ENCODE peak calls at places on chromosomes 1 and 21, in six cellular contexts. F is transverse colon, U is ovary, A is K562, H is upper lobe of left lung, M is stomach. G is an unnamed sample.

GRCh38 chr1:41827991-41828570 is 90.6 kb downstream of the HIVEP3 start:
- DNase-seq in H (no peak), U (no peak), F (no peak), M (no peak), A (no peak), G (no peak)

GRCh38 chr1:30642391-30643120 is 80.8 kb downstream of the MATN1 start:
- DNase-seq in M (no peak), F (no peak), A (no peak), U (no peak), H (no peak), G (no peak)

GRCh38 chr21:40863839-40864238 is 16.9 kb upstream of the DSCAM start:
- DNase-seq in A (no peak), H (peak; percentile 75), U (no peak), F (no peak), M (no peak), G (no peak)

GRCh38 chr1:109282952-109283747 is at the start of gene PSRC1:
- DNase-seq in H (peak; percentile 98), F (peak; percentile 97), M (peak; percentile 97), U (peak; percentile 96), A (peak; percentile 100), G (peak; percentile 98)

GRCh38 chr1:213231795-213232231 is 180.8 kb downstream of the RPS6KC1 start:
- DNase-seq in M (no peak), H (no peak), A (no peak), F (no peak), U (no peak), G (no peak)

GRCh38 chr1:227808566-227808965 is 6.9 kb upstream of the PRSS38 start:
- DNase-seq in M (no peak), A (no peak), U (no peak), H (no peak), F (no peak), G (no peak)

GRCh38 chr1:18922319-18922726 is 20.0 kb upstream of the ALDH4A1 start:
- DNase-seq in M (peak; percentile 69), A (no peak), H (peak; percentile 86), F (peak; percentile 70), U (peak; percentile 90), G (peak; percentile 83)

GRCh38 chr1:166379447-166379846 is 212.6 kb upstream of the FAM78B start:
- DNase-seq in F (no peak), H (no peak), A (peak; percentile 15), M (no peak), U (no peak), G (no peak)

GRCh38 chr1:63746129-63746864 is 27.5 kb upstream of the ROR1 start:
- DNase-seq in A (no peak), U (no peak), H (no peak), F (no peak), M (no peak), G (no peak)

GRCh38 chr1:245380790-245381535 is 226.2 kb downstream of the KIF26B start:
- DNase-seq in A (peak; percentile 27), F (no peak), U (no peak), M (no peak), H (no peak), G (no peak)

GRCh38 chr1:214438059-214438458 is 113.3 kb downstream of the PTPN14 start:
- DNase-seq in F (no peak), H (no peak), A (peak; percentile 14), M (no peak), U (no peak), G (no peak)

GRCh38 chr1:21579788-21580187 is 70.6 kb downstream of the ALPL start:
- DNase-seq in U (no peak), H (no peak), A (no peak), M (no peak), F (no peak), G (no peak)

GRCh38 chr1:84869750-84870149 is 23.3 kb downstream of the LPAR3 start:
- DNase-seq in H (no peak), A (no peak), U (no peak), F (no peak), M (no peak), G (no peak)

GRCh38 chr1:70459502-70460225 is 48.6 kb downstream of the CTH start:
- DNase-seq in U (no peak), A (peak; percentile 31), M (no peak), F (no peak), H (no peak), G (no peak)

GRCh38 chr1:53328009-53328489 is at the start of gene LRP8:
- DNase-seq in U (peak; percentile 72), H (peak; percentile 68), A (peak; percentile 92), F (peak; percentile 76), M (peak; percentile 73), G (peak; percentile 30)

GRCh38 chr1:32249831-32250525 is 1.1 kb upstream of the LCK start:
- DNase-seq in F (peak; percentile 79), U (peak; percentile 34), A (peak; percentile 56), H (peak; percentile 64), M (peak; percentile 52), G (peak; percentile 31)

GRCh38 chr21:42905195-42905594 is 12.1 kb downstream of the NDUFV3 start:
- DNase-seq in H (no peak), A (no peak), U (no peak), M (no peak), F (no peak), G (no peak)

GRCh38 chr1:73593379-73593778 is 604.6 kb downstream of the LRRIQ3 start:
- DNase-seq in U (peak; percentile 13), M (peak; percentile 50), H (peak; percentile 78), A (no peak), F (peak; percentile 50), G (no peak)

GRCh38 chr1:228842094-228842775 is 107.0 kb downstream of the RHOU start:
- DNase-seq in U (peak; percentile 55), H (peak; percentile 43), F (no peak), M (no peak), A (peak; percentile 46), G (no peak)
- TF ChIP-seq EP300 in U (no peak), H (no peak), F (no peak), M (no peak), A (no peak), G (no peak)

GRCh38 chr1:181748013-181748412 is 264.7 kb downstream of the CACNA1E start:
- DNase-seq in H (no peak), U (no peak), M (no peak), A (no peak), F (no peak), G (no peak)

GRCh38 chr1:181746224-181746623 is 262.9 kb downstream of the CACNA1E start:
- DNase-seq in F (no peak), M (no peak), U (no peak), A (no peak), H (no peak), G (no peak)

GRCh38 chr1:181739214-181739613 is 255.9 kb downstream of the CACNA1E start:
- DNase-seq in H (no peak), A (no peak), U (no peak), M (no peak), F (no peak), G (no peak)

GRCh38 chr1:181743878-181744312 is 260.6 kb downstream of the CACNA1E start:
- DNase-seq in M (no peak), F (no peak), H (peak; percentile 65), U (no peak), A (no peak), G (no peak)
- TF ChIP-seq EP300 in M (no peak), F (no peak), H (no peak), U (no peak), A (no peak), G (no peak)

GRCh38 chr1:24999426-24999825 is 69.3 kb upstream of the RUNX3 start:
- DNase-seq in M (no peak), F (no peak), U (no peak), H (no peak), A (no peak), G (no peak)

GRCh38 chr1:24998554-24999245 is 68.6 kb upstream of the RUNX3 start:
- DNase-seq in U (no peak), A (no peak), M (no peak), H (no peak), F (no peak), G (no peak)

GRCh38 chr1:24996983-24997893 is 67.2 kb upstream of the RUNX3 start:
- DNase-seq in H (peak; percentile 43), A (no peak), U (no peak), M (no peak), F (no peak), G (no peak)

GRCh38 chr1:25001125-25001915 is 71.2 kb upstream of the RUNX3 start:
- DNase-seq in H (no peak), A (no peak), M (no peak), F (no peak), U (no peak), G (no peak)

GRCh38 chr1:24999906-25000305 is 69.8 kb upstream of the RUNX3 start:
- DNase-seq in M (no peak), F (no peak), U (no peak), H (no peak), A (no peak), G (no peak)
- TF ChIP-seq EP300 in M (no peak), F (no peak), U (no peak), H (no peak), A (no peak), G (no peak)

DNA sequence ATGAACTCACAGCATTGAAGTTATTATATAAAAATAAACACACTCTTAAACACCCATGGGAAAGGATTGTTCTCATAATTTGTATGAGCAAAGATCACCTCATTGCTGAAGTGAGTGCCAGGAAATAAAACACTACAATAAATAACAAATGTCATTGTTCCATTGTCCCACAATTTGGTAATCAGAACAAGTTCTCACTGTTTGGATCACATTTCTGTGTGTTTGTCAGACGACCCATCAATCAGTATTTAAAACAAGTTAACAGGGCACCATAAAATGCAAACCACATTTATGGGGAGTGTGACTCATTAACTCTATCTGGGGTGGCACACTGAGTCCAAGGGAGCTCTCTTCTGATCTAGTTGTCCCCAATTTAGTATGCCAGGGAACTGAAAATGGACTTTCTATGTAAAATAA is 124.5 kb downstream of the PTPRC start:
- DNase-seq in H (no peak), M (no peak), A (no peak), U (no peak), F (no peak), G (no peak)
- TF ChIP-seq EP300 in H (no peak), M (no peak), A (no peak), U (no peak), F (no peak), G (no peak)

GRCh38 chr1:210516092-210516491 is 187.4 kb downstream of the HHAT start:
- DNase-seq in F (no peak), U (no peak), A (no peak), M (no peak), H (no peak), G (no peak)

DNA sequence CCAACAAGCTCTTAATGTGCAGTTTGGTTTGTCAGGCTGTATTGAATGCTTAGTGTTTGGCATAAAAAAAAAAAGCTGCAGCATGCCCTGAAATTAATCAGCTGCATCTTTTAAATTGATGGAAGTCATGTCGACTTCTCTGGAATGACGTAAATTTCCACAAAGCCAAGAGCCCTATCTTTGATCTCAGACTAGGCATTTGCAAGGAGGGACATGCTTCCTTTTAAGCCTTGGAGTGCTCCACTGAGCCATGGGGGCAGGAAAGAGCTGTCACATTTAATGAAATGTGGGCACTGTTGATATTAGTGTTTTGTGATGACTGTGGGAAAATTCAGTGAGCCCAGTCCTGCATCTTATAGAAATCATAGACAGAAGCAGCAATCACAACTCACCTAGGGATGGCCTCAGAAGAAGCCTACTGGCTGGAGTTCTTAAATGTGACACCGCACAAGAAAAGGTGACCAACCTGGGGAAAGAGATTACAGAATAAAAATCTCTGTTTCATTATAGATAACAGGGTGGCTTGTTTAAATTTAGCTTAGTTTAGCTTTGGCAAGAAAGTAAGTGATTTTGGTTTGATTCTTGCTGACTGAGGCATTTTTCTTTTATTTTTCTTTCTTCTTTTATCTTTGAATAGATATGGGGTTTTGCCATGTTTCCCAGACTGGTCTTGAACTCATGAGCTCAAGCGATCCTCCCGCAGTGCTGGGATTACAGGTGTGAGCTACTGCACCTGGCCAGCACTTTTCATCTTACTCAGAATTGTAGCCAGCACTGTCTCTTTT is 188.2 kb downstream of the HHAT start:
- DNase-seq in M (no peak), F (no peak), A (no peak), U (no peak), H (no peak), G (no peak)
- TF ChIP-seq EP300 in M (no peak), F (no peak), A (no peak), U (no peak), H (no peak), G (no peak)